ENCODE peak calls at places on chromosomes 3 and 15, in six cellular contexts. One of them, this sample, is unnamed.

GRCh38 chr15:47500823-47501222 is 216.5 kb upstream of the SEMA6D start:
- DNase-seq in tibial artery: no peak
- DNase-seq in CD4-positive, CD25-positive, alpha-beta regulatory T cell: no peak
- DNase-seq in NT2/D1: no peak
- DNase-seq in psoas muscle: no peak
- DNase-seq in adipocyte: no peak
- DNase-seq in this sample: no peak

GRCh38 chr3:84547971-84548970 is 410.5 kb upstream of the CADM2 start:
- DNase-seq in tibial artery: no peak
- DNase-seq in CD4-positive, CD25-positive, alpha-beta regulatory T cell: no peak
- DNase-seq in NT2/D1: peak; percentile 42
- DNase-seq in psoas muscle: peak; percentile 48
- DNase-seq in adipocyte: no peak
- DNase-seq in this sample: peak; percentile 77

GRCh38 chr3:169529013-169529412 is 134.5 kb downstream of the MECOM start:
- DNase-seq in tibial artery: no peak
- DNase-seq in CD4-positive, CD25-positive, alpha-beta regulatory T cell: no peak
- DNase-seq in NT2/D1: no peak
- DNase-seq in psoas muscle: no peak
- DNase-seq in adipocyte: no peak
- DNase-seq in this sample: no peak

GRCh38 chr15:51907136-51907862 is 64.3 kb downstream of the LEO1 start:
- DNase-seq in tibial artery: no peak
- DNase-seq in CD4-positive, CD25-positive, alpha-beta regulatory T cell: no peak
- DNase-seq in NT2/D1: no peak
- DNase-seq in psoas muscle: no peak
- DNase-seq in adipocyte: peak; percentile 3
- DNase-seq in this sample: no peak

GRCh38 chr3:29430558-29430971 is 149.7 kb downstream of the RBMS3 start:
- DNase-seq in tibial artery: no peak
- DNase-seq in CD4-positive, CD25-positive, alpha-beta regulatory T cell: no peak
- DNase-seq in NT2/D1: no peak
- DNase-seq in psoas muscle: no peak
- DNase-seq in adipocyte: peak; percentile 74
- DNase-seq in this sample: peak; percentile 98

GRCh38 chr3:78728406-78729145 is 1039.2 kb downstream of the ROBO1 start:
- DNase-seq in tibial artery: peak; percentile 67
- DNase-seq in CD4-positive, CD25-positive, alpha-beta regulatory T cell: no peak
- DNase-seq in NT2/D1: no peak
- DNase-seq in psoas muscle: peak; percentile 67
- DNase-seq in adipocyte: peak; percentile 74
- DNase-seq in this sample: peak; percentile 91

GRCh38 chr15:40747685-40748631 is 7.1 kb downstream of the RMDN3 start:
- DNase-seq in tibial artery: no peak
- DNase-seq in CD4-positive, CD25-positive, alpha-beta regulatory T cell: no peak
- DNase-seq in NT2/D1: no peak
- DNase-seq in psoas muscle: peak; percentile 62
- DNase-seq in adipocyte: no peak
- DNase-seq in this sample: no peak

GRCh38 chr3:45258317-45258716 is 32.2 kb upstream of the TMEM158 start:
- DNase-seq in tibial artery: no peak
- DNase-seq in CD4-positive, CD25-positive, alpha-beta regulatory T cell: no peak
- DNase-seq in NT2/D1: peak; percentile 61
- DNase-seq in psoas muscle: no peak
- DNase-seq in adipocyte: no peak
- DNase-seq in this sample: no peak

GRCh38 chr15:100778831-100779288 is 100.8 kb upstream of the ALDH1A3 start:
- DNase-seq in tibial artery: peak; percentile 20
- DNase-seq in CD4-positive, CD25-positive, alpha-beta regulatory T cell: no peak
- DNase-seq in NT2/D1: no peak
- DNase-seq in psoas muscle: no peak
- DNase-seq in adipocyte: no peak
- DNase-seq in this sample: no peak

GRCh38 chr3:101633186-101633585 is 43.7 kb downstream of the ZBTB11 start:
- DNase-seq in tibial artery: no peak
- DNase-seq in CD4-positive, CD25-positive, alpha-beta regulatory T cell: no peak
- DNase-seq in NT2/D1: no peak
- DNase-seq in psoas muscle: no peak
- DNase-seq in adipocyte: no peak
- DNase-seq in this sample: no peak

GRCh38 chr3:43347774-43348173 is 61.4 kb downstream of the SNRK start:
- DNase-seq in tibial artery: no peak
- DNase-seq in CD4-positive, CD25-positive, alpha-beta regulatory T cell: no peak
- DNase-seq in NT2/D1: no peak
- DNase-seq in psoas muscle: no peak
- DNase-seq in adipocyte: no peak
- DNase-seq in this sample: no peak

GRCh38 chr3:126394179-126394976 is at the start of gene CFAP100:
- DNase-seq in tibial artery: peak; percentile 71
- DNase-seq in CD4-positive, CD25-positive, alpha-beta regulatory T cell: no peak
- DNase-seq in NT2/D1: no peak
- DNase-seq in psoas muscle: peak; percentile 57
- DNase-seq in adipocyte: peak; percentile 42
- DNase-seq in this sample: no peak

GRCh38 chr3:85360742-85361387 is 402.1 kb downstream of the CADM2 start:
- DNase-seq in tibial artery: no peak
- DNase-seq in CD4-positive, CD25-positive, alpha-beta regulatory T cell: no peak
- DNase-seq in NT2/D1: peak; percentile 61
- DNase-seq in psoas muscle: no peak
- DNase-seq in adipocyte: no peak
- DNase-seq in this sample: peak; percentile 80

GRCh38 chr3:58288011-58288728 is 17.9 kb upstream of the RPP14 start:
- DNase-seq in tibial artery: no peak
- DNase-seq in CD4-positive, CD25-positive, alpha-beta regulatory T cell: no peak
- DNase-seq in NT2/D1: no peak
- DNase-seq in psoas muscle: no peak
- DNase-seq in adipocyte: no peak
- DNase-seq in this sample: no peak

DNA sequence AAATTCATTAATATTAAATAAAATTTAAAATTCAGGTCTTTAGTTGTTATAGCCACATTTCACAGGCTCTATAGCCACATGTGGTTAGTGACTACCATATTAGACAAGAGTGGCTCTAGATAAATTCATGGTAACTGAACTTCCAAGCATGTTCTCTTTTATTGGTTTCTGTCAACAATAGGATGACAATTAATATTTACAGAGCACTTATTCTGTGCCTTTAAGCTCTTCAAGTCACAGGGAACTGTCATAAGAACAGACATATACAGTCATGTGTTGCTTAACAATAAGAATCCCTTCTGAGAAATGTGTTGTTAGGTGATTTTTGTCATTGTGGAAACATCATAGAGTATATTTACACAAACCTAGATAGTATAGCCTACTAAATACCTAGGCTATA is 38.8 kb upstream of the SLC25A36 start:
- DNase-seq in tibial artery: no peak
- DNase-seq in CD4-positive, CD25-positive, alpha-beta regulatory T cell: no peak
- DNase-seq in NT2/D1: no peak
- DNase-seq in psoas muscle: no peak
- DNase-seq in adipocyte: no peak
- DNase-seq in this sample: no peak
- H3K4me1 ChIP-seq in tibial artery: no peaks in the 10 kb centered on the region
- H3K4me1 ChIP-seq in CD4-positive, CD25-positive, alpha-beta regulatory T cell: no peaks in the 10 kb centered on the region
- H3K4me1 ChIP-seq in NT2/D1: no peaks in the 10 kb centered on the region
- H3K4me1 ChIP-seq in psoas muscle: peaks cover 3% of the 10 kb centered on the region
- H3K4me1 ChIP-seq in adipocyte: peaks cover 14% of the 10 kb centered on the region
- H3K4me1 ChIP-seq in this sample: no peaks in the 10 kb centered on the region

GRCh38 chr15:72402726-72403125 is 4.6 kb downstream of the TMEM202 start:
- DNase-seq in tibial artery: no peak
- DNase-seq in CD4-positive, CD25-positive, alpha-beta regulatory T cell: no peak
- DNase-seq in NT2/D1: no peak
- DNase-seq in psoas muscle: no peak
- DNase-seq in adipocyte: no peak
- DNase-seq in this sample: no peak
- H3K27me3 ChIP-seq in tibial artery: no peaks in the 10 kb centered on the region
- H3K27me3 ChIP-seq in CD4-positive, CD25-positive, alpha-beta regulatory T cell: peaks cover 20% of the 10 kb centered on the region
- H3K27me3 ChIP-seq in NT2/D1: peaks cover 9% of the 10 kb centered on the region
- H3K27me3 ChIP-seq in psoas muscle: peaks cover 22% of the 10 kb centered on the region
- H3K27me3 ChIP-seq in adipocyte: peaks cover 55% of the 10 kb centered on the region
- H3K27me3 ChIP-seq in this sample: peaks cover 44% of the 10 kb centered on the region

GRCh38 chr3:39232859-39233258 is 40.5 kb upstream of the XIRP1 start:
- DNase-seq in tibial artery: no peak
- DNase-seq in CD4-positive, CD25-positive, alpha-beta regulatory T cell: no peak
- DNase-seq in NT2/D1: no peak
- DNase-seq in psoas muscle: no peak
- DNase-seq in adipocyte: no peak
- DNase-seq in this sample: no peak
- H3K4me3 ChIP-seq in tibial artery: no peak overlapping the region
- H3K4me3 ChIP-seq in CD4-positive, CD25-positive, alpha-beta regulatory T cell: no peak overlapping the region
- H3K4me3 ChIP-seq in NT2/D1: no peak overlapping the region
- H3K4me3 ChIP-seq in psoas muscle: no peak overlapping the region
- H3K4me3 ChIP-seq in adipocyte: no peak overlapping the region
- H3K4me3 ChIP-seq in this sample: no peak overlapping the region

DNA sequence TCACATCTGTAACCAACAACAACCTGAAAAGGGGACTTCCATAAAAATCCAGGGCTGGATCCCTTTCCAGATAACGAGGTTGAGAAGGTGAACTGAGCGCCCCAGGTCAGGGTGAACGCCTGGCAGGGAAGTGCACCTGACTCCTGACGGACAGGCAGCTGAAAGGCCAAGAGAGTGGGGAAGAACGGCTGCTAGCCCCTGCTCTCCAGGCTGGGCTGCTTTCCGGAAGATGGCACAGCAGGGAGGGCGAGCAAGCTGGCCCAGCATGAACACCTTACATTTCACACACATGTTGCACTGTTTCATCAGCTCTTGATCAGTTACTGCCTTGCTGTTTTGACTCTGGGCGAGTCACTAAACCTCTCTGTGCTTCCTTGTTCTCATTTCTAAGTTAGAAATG is 127.2 kb upstream of the IQSEC1 start:
- DNase-seq in tibial artery: no peak
- DNase-seq in CD4-positive, CD25-positive, alpha-beta regulatory T cell: no peak
- DNase-seq in NT2/D1: no peak
- DNase-seq in psoas muscle: no peak
- DNase-seq in adipocyte: no peak
- DNase-seq in this sample: no peak
- H3K4me1 ChIP-seq in tibial artery: no peaks in the 10 kb centered on the region
- H3K4me1 ChIP-seq in CD4-positive, CD25-positive, alpha-beta regulatory T cell: no peaks in the 10 kb centered on the region
- H3K4me1 ChIP-seq in NT2/D1: peaks cover 15% of the 10 kb centered on the region
- H3K4me1 ChIP-seq in psoas muscle: no peaks in the 10 kb centered on the region
- H3K4me1 ChIP-seq in adipocyte: no peaks in the 10 kb centered on the region
- H3K4me1 ChIP-seq in this sample: no peaks in the 10 kb centered on the region

DNA sequence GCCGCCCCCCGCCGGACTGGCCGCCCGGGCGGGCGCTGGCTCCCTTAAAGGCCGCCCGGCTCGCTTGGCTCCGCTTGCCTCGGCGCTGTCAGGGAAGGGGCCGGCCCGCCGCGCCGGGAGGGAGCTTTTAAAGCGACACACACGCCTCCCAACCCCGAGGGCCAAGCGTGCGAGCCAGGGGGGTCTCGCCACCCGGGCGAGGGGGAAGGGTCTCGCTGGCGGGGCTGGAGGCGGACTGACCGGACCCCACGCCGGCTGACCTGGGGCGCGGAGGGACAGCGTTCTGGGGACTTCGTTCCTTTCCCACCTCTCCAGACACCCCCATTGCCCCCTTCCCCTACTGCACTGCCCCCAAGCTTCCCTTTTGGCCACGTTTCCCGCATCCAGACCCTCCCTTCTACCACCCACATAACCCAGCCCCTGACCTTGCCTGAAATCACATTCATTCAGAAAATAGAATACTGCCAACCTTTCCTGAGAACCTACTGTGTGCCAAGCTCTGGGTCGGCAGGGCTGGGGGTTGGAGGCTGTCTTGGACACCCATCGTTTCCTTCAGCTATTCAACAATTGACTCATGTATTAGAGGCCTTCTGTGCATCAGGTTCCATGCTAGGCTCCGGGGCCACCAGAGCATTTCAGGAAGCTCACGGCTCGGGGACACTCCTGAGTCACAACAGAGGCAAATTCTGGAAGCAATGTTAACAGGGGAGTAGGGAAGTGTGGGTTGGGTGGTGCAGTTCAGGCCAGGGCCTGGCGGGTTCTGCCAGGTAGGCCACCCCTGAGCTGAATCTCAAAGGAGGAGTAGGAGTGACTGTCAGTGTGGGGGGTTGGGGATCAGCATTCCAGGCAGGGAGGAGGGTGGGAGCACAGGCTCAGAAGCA is at the start of gene INSYN1:
- DNase-seq in tibial artery: no peak
- DNase-seq in CD4-positive, CD25-positive, alpha-beta regulatory T cell: no peak
- DNase-seq in NT2/D1: no peak
- DNase-seq in psoas muscle: peak; percentile 67
- DNase-seq in adipocyte: peak; percentile 85
- DNase-seq in this sample: peak; percentile 31
- H3K27me3 ChIP-seq in tibial artery: no peaks in the 10 kb centered on the region
- H3K27me3 ChIP-seq in CD4-positive, CD25-positive, alpha-beta regulatory T cell: peaks cover 16% of the 10 kb centered on the region
- H3K27me3 ChIP-seq in NT2/D1: no peaks in the 10 kb centered on the region
- H3K27me3 ChIP-seq in psoas muscle: peaks cover 51% of the 10 kb centered on the region
- H3K27me3 ChIP-seq in adipocyte: peaks cover 32% of the 10 kb centered on the region
- H3K27me3 ChIP-seq in this sample: peaks cover 6% of the 10 kb centered on the region

GRCh38 chr3:142670120-142670519 is 53.7 kb upstream of the TRPC1 start:
- DNase-seq in tibial artery: no peak
- DNase-seq in CD4-positive, CD25-positive, alpha-beta regulatory T cell: no peak
- DNase-seq in NT2/D1: no peak
- DNase-seq in psoas muscle: no peak
- DNase-seq in adipocyte: no peak
- DNase-seq in this sample: no peak
- H3K4me3 ChIP-seq in tibial artery: no peak overlapping the region
- H3K4me3 ChIP-seq in CD4-positive, CD25-positive, alpha-beta regulatory T cell: no peak overlapping the region
- H3K4me3 ChIP-seq in NT2/D1: no peak overlapping the region
- H3K4me3 ChIP-seq in psoas muscle: no peak overlapping the region
- H3K4me3 ChIP-seq in adipocyte: no peak overlapping the region
- H3K4me3 ChIP-seq in this sample: no peak overlapping the region

GRCh38 chr3:134338201-134338512 is 36.1 kb downstream of the AMOTL2 start:
- DNase-seq in tibial artery: no peak
- DNase-seq in CD4-positive, CD25-positive, alpha-beta regulatory T cell: no peak
- DNase-seq in NT2/D1: no peak
- DNase-seq in psoas muscle: no peak
- DNase-seq in adipocyte: no peak
- DNase-seq in this sample: no peak

GRCh38 chr3:134336587-134336986 is 37.7 kb downstream of the AMOTL2 start:
- DNase-seq in tibial artery: peak; percentile 87
- DNase-seq in CD4-positive, CD25-positive, alpha-beta regulatory T cell: no peak
- DNase-seq in NT2/D1: no peak
- DNase-seq in psoas muscle: peak; percentile 38
- DNase-seq in adipocyte: no peak
- DNase-seq in this sample: no peak

GRCh38 chr3:134337511-134338200 is 36.6 kb downstream of the AMOTL2 start:
- DNase-seq in tibial artery: peak; percentile 61
- DNase-seq in CD4-positive, CD25-positive, alpha-beta regulatory T cell: no peak
- DNase-seq in NT2/D1: no peak
- DNase-seq in psoas muscle: peak; percentile 34
- DNase-seq in adipocyte: no peak
- DNase-seq in this sample: no peak

GRCh38 chr3:134338516-134339261 is 35.6 kb downstream of the AMOTL2 start:
- DNase-seq in tibial artery: peak; percentile 45
- DNase-seq in CD4-positive, CD25-positive, alpha-beta regulatory T cell: no peak
- DNase-seq in NT2/D1: no peak
- DNase-seq in psoas muscle: peak; percentile 26
- DNase-seq in adipocyte: no peak
- DNase-seq in this sample: no peak

GRCh38 chr3:134337071-134337482 is 37.2 kb downstream of the AMOTL2 start:
- DNase-seq in tibial artery: peak; percentile 62
- DNase-seq in CD4-positive, CD25-positive, alpha-beta regulatory T cell: no peak
- DNase-seq in NT2/D1: no peak
- DNase-seq in psoas muscle: peak; percentile 43
- DNase-seq in adipocyte: no peak
- DNase-seq in this sample: no peak
- H3K4me1 ChIP-seq in tibial artery: peaks cover 91% of the 10 kb centered on the region
- H3K4me1 ChIP-seq in CD4-positive, CD25-positive, alpha-beta regulatory T cell: no peaks in the 10 kb centered on the region
- H3K4me1 ChIP-seq in NT2/D1: peaks cover 19% of the 10 kb centered on the region
- H3K4me1 ChIP-seq in psoas muscle: peaks cover 9% of the 10 kb centered on the region
- H3K4me1 ChIP-seq in adipocyte: peaks cover 96% of the 10 kb centered on the region
- H3K4me1 ChIP-seq in this sample: peaks cover 17% of the 10 kb centered on the region

GRCh38 chr15:63039811-63040210 is 2.7 kb upstream of the TPM1 start:
- DNase-seq in tibial artery: no peak
- DNase-seq in CD4-positive, CD25-positive, alpha-beta regulatory T cell: no peak
- DNase-seq in NT2/D1: no peak
- DNase-seq in psoas muscle: no peak
- DNase-seq in adipocyte: no peak
- DNase-seq in this sample: no peak
- H3K27me3 ChIP-seq in tibial artery: no peaks in the 10 kb centered on the region
- H3K27me3 ChIP-seq in CD4-positive, CD25-positive, alpha-beta regulatory T cell: peaks cover 33% of the 10 kb centered on the region
- H3K27me3 ChIP-seq in NT2/D1: peaks cover 4% of the 10 kb centered on the region
- H3K27me3 ChIP-seq in psoas muscle: peaks cover 4% of the 10 kb centered on the region
- H3K27me3 ChIP-seq in adipocyte: no peaks in the 10 kb centered on the region
- H3K27me3 ChIP-seq in this sample: no peaks in the 10 kb centered on the region

This sample was measured in HAP-1.